ENCODE peak calls at places on chromosomes 1 and 21, in seven cellular contexts. One of them, this sample, is unnamed.

GRCh38 chr1:115880981-115881672 is 40.2 kb upstream of the NHLH2 start:
- DNase-seq in AG09309: no peak
- DNase-seq in stomach: no peak
- DNase-seq in CD8-positive, alpha-beta T cell: no peak
- DNase-seq in activated CD8-positive, alpha-beta memory T cell treated with anti-CD3 and anti-CD28 coated beads, Interleukin-2, amount 50 U/mL, for 48 hours: no peak
- DNase-seq in stimulated activated CD4-positive, alpha-beta T cell treated with anti-CD3 and anti-CD28 coated beads, TNF-alpha, amount 100 ng/mL, for 48 hours: no peak
- DNase-seq in SK-N-SH: no peak
- DNase-seq in this sample: no peak

GRCh38 chr1:238485906-238486219 is 595.1 kb upstream of the ZP4 start:
- DNase-seq in AG09309: no peak
- DNase-seq in stomach: no peak
- DNase-seq in CD8-positive, alpha-beta T cell: no peak
- DNase-seq in activated CD8-positive, alpha-beta memory T cell treated with anti-CD3 and anti-CD28 coated beads, Interleukin-2, amount 50 U/mL, for 48 hours: no peak
- DNase-seq in stimulated activated CD4-positive, alpha-beta T cell treated with anti-CD3 and anti-CD28 coated beads, TNF-alpha, amount 100 ng/mL, for 48 hours: no peak
- DNase-seq in SK-N-SH: no peak
- DNase-seq in this sample: no peak

GRCh38 chr1:239353536-239353935 is 32.8 kb upstream of the CHRM3 start:
- DNase-seq in AG09309: no peak
- DNase-seq in stomach: peak
- DNase-seq in CD8-positive, alpha-beta T cell: no peak
- DNase-seq in activated CD8-positive, alpha-beta memory T cell treated with anti-CD3 and anti-CD28 coated beads, Interleukin-2, amount 50 U/mL, for 48 hours: no peak
- DNase-seq in stimulated activated CD4-positive, alpha-beta T cell treated with anti-CD3 and anti-CD28 coated beads, TNF-alpha, amount 100 ng/mL, for 48 hours: no peak
- DNase-seq in SK-N-SH: no peak
- DNase-seq in this sample: no peak

GRCh38 chr1:111730706-111731105 is 8.5 kb downstream of the INKA2 start:
- DNase-seq in AG09309: no peak
- DNase-seq in stomach: no peak
- DNase-seq in CD8-positive, alpha-beta T cell: no peak
- DNase-seq in activated CD8-positive, alpha-beta memory T cell treated with anti-CD3 and anti-CD28 coated beads, Interleukin-2, amount 50 U/mL, for 48 hours: no peak
- DNase-seq in stimulated activated CD4-positive, alpha-beta T cell treated with anti-CD3 and anti-CD28 coated beads, TNF-alpha, amount 100 ng/mL, for 48 hours: no peak
- DNase-seq in SK-N-SH: no peak
- DNase-seq in this sample: no peak

GRCh38 chr21:42398414-42399030 is 2.7 kb upstream of the TMPRSS3 start:
- DNase-seq in AG09309: no peak
- DNase-seq in stomach: no peak
- DNase-seq in CD8-positive, alpha-beta T cell: no peak
- DNase-seq in activated CD8-positive, alpha-beta memory T cell treated with anti-CD3 and anti-CD28 coated beads, Interleukin-2, amount 50 U/mL, for 48 hours: no peak
- DNase-seq in stimulated activated CD4-positive, alpha-beta T cell treated with anti-CD3 and anti-CD28 coated beads, TNF-alpha, amount 100 ng/mL, for 48 hours: no peak
- DNase-seq in SK-N-SH: no peak
- DNase-seq in this sample: no peak

GRCh38 chr1:110187139-110187890 is 22.8 kb upstream of the KCNC4 start:
- DNase-seq in AG09309: no peak
- DNase-seq in stomach: no peak
- DNase-seq in CD8-positive, alpha-beta T cell: no peak
- DNase-seq in activated CD8-positive, alpha-beta memory T cell treated with anti-CD3 and anti-CD28 coated beads, Interleukin-2, amount 50 U/mL, for 48 hours: no peak
- DNase-seq in stimulated activated CD4-positive, alpha-beta T cell treated with anti-CD3 and anti-CD28 coated beads, TNF-alpha, amount 100 ng/mL, for 48 hours: no peak
- DNase-seq in SK-N-SH: no peak
- DNase-seq in this sample: no peak

GRCh38 chr1:19925342-19926070 is 2.1 kb upstream of the PLA2G2E start:
- DNase-seq in AG09309: no peak
- DNase-seq in stomach: no peak
- DNase-seq in CD8-positive, alpha-beta T cell: no peak
- DNase-seq in activated CD8-positive, alpha-beta memory T cell treated with anti-CD3 and anti-CD28 coated beads, Interleukin-2, amount 50 U/mL, for 48 hours: no peak
- DNase-seq in stimulated activated CD4-positive, alpha-beta T cell treated with anti-CD3 and anti-CD28 coated beads, TNF-alpha, amount 100 ng/mL, for 48 hours: no peak
- DNase-seq in SK-N-SH: no peak
- DNase-seq in this sample: no peak

GRCh38 chr21:15425049-15425448 is 304.7 kb upstream of the USP25 start:
- DNase-seq in AG09309: no peak
- DNase-seq in stomach: no peak
- DNase-seq in CD8-positive, alpha-beta T cell: no peak
- DNase-seq in activated CD8-positive, alpha-beta memory T cell treated with anti-CD3 and anti-CD28 coated beads, Interleukin-2, amount 50 U/mL, for 48 hours: no peak
- DNase-seq in stimulated activated CD4-positive, alpha-beta T cell treated with anti-CD3 and anti-CD28 coated beads, TNF-alpha, amount 100 ng/mL, for 48 hours: no peak
- DNase-seq in SK-N-SH: no peak
- DNase-seq in this sample: no peak

GRCh38 chr1:229434641-229435051 is 752 bp upstream of the ACTA1 start:
- DNase-seq in AG09309: no peak
- DNase-seq in stomach: no peak
- DNase-seq in CD8-positive, alpha-beta T cell: no peak
- DNase-seq in activated CD8-positive, alpha-beta memory T cell treated with anti-CD3 and anti-CD28 coated beads, Interleukin-2, amount 50 U/mL, for 48 hours: no peak
- DNase-seq in stimulated activated CD4-positive, alpha-beta T cell treated with anti-CD3 and anti-CD28 coated beads, TNF-alpha, amount 100 ng/mL, for 48 hours: no peak
- DNase-seq in SK-N-SH: peak
- DNase-seq in this sample: no peak

GRCh38 chr1:237270338-237270737 is 228.4 kb downstream of the RYR2 start:
- DNase-seq in AG09309: no peak
- DNase-seq in stomach: no peak
- DNase-seq in CD8-positive, alpha-beta T cell: no peak
- DNase-seq in activated CD8-positive, alpha-beta memory T cell treated with anti-CD3 and anti-CD28 coated beads, Interleukin-2, amount 50 U/mL, for 48 hours: no peak
- DNase-seq in stimulated activated CD4-positive, alpha-beta T cell treated with anti-CD3 and anti-CD28 coated beads, TNF-alpha, amount 100 ng/mL, for 48 hours: no peak
- DNase-seq in SK-N-SH: no peak
- DNase-seq in this sample: no peak

GRCh38 chr1:234114648-234115307 is 210.3 kb downstream of the SLC35F3 start:
- DNase-seq in AG09309: peak
- DNase-seq in stomach: no peak
- DNase-seq in CD8-positive, alpha-beta T cell: no peak
- DNase-seq in activated CD8-positive, alpha-beta memory T cell treated with anti-CD3 and anti-CD28 coated beads, Interleukin-2, amount 50 U/mL, for 48 hours: no peak
- DNase-seq in stimulated activated CD4-positive, alpha-beta T cell treated with anti-CD3 and anti-CD28 coated beads, TNF-alpha, amount 100 ng/mL, for 48 hours: peak
- DNase-seq in SK-N-SH: peak
- DNase-seq in this sample: no peak

GRCh38 chr1:242731446-242731845 is 206.9 kb upstream of the PLD5 start:
- DNase-seq in AG09309: no peak
- DNase-seq in stomach: no peak
- DNase-seq in CD8-positive, alpha-beta T cell: no peak
- DNase-seq in activated CD8-positive, alpha-beta memory T cell treated with anti-CD3 and anti-CD28 coated beads, Interleukin-2, amount 50 U/mL, for 48 hours: no peak
- DNase-seq in stimulated activated CD4-positive, alpha-beta T cell treated with anti-CD3 and anti-CD28 coated beads, TNF-alpha, amount 100 ng/mL, for 48 hours: no peak
- DNase-seq in SK-N-SH: no peak
- DNase-seq in this sample: no peak

GRCh38 chr1:245155186-245156040 is 628 bp downstream of the KIF26B start:
- DNase-seq in AG09309: no peak
- DNase-seq in stomach: no peak
- DNase-seq in CD8-positive, alpha-beta T cell: no peak
- DNase-seq in activated CD8-positive, alpha-beta memory T cell treated with anti-CD3 and anti-CD28 coated beads, Interleukin-2, amount 50 U/mL, for 48 hours: peak
- DNase-seq in stimulated activated CD4-positive, alpha-beta T cell treated with anti-CD3 and anti-CD28 coated beads, TNF-alpha, amount 100 ng/mL, for 48 hours: no peak
- DNase-seq in SK-N-SH: peak
- DNase-seq in this sample: no peak

GRCh38 chr21:45347048-45347711 is 57.8 kb upstream of the COL18A1 start:
- DNase-seq in AG09309: no peak
- DNase-seq in stomach: no peak
- DNase-seq in CD8-positive, alpha-beta T cell: no peak
- DNase-seq in activated CD8-positive, alpha-beta memory T cell treated with anti-CD3 and anti-CD28 coated beads, Interleukin-2, amount 50 U/mL, for 48 hours: no peak
- DNase-seq in stimulated activated CD4-positive, alpha-beta T cell treated with anti-CD3 and anti-CD28 coated beads, TNF-alpha, amount 100 ng/mL, for 48 hours: no peak
- DNase-seq in SK-N-SH: peak
- DNase-seq in this sample: no peak

GRCh38 chr1:47147047-47147785 is 10.0 kb downstream of the CYP4A22 start:
- DNase-seq in AG09309: no peak
- DNase-seq in stomach: no peak
- DNase-seq in CD8-positive, alpha-beta T cell: no peak
- DNase-seq in activated CD8-positive, alpha-beta memory T cell treated with anti-CD3 and anti-CD28 coated beads, Interleukin-2, amount 50 U/mL, for 48 hours: no peak
- DNase-seq in stimulated activated CD4-positive, alpha-beta T cell treated with anti-CD3 and anti-CD28 coated beads, TNF-alpha, amount 100 ng/mL, for 48 hours: no peak
- DNase-seq in SK-N-SH: no peak
- DNase-seq in this sample: no peak

GRCh38 chr1:234326493-234327366 is 46.5 kb upstream of the COA6 start:
- DNase-seq in AG09309: no peak
- DNase-seq in stomach: peak
- DNase-seq in CD8-positive, alpha-beta T cell: peak
- DNase-seq in activated CD8-positive, alpha-beta memory T cell treated with anti-CD3 and anti-CD28 coated beads, Interleukin-2, amount 50 U/mL, for 48 hours: peak
- DNase-seq in stimulated activated CD4-positive, alpha-beta T cell treated with anti-CD3 and anti-CD28 coated beads, TNF-alpha, amount 100 ng/mL, for 48 hours: peak
- DNase-seq in SK-N-SH: peak
- DNase-seq in this sample: peak

GRCh38 chr1:24464378-24464770 is 38.3 kb upstream of the RCAN3 start:
- DNase-seq in AG09309: peak
- DNase-seq in stomach: no peak
- DNase-seq in CD8-positive, alpha-beta T cell: no peak
- DNase-seq in activated CD8-positive, alpha-beta memory T cell treated with anti-CD3 and anti-CD28 coated beads, Interleukin-2, amount 50 U/mL, for 48 hours: no peak
- DNase-seq in stimulated activated CD4-positive, alpha-beta T cell treated with anti-CD3 and anti-CD28 coated beads, TNF-alpha, amount 100 ng/mL, for 48 hours: no peak
- DNase-seq in SK-N-SH: no peak
- DNase-seq in this sample: no peak

GRCh38 chr1:169601096-169601881 is 15.0 kb upstream of the F5 start:
- DNase-seq in AG09309: no peak
- DNase-seq in stomach: no peak
- DNase-seq in CD8-positive, alpha-beta T cell: no peak
- DNase-seq in activated CD8-positive, alpha-beta memory T cell treated with anti-CD3 and anti-CD28 coated beads, Interleukin-2, amount 50 U/mL, for 48 hours: no peak
- DNase-seq in stimulated activated CD4-positive, alpha-beta T cell treated with anti-CD3 and anti-CD28 coated beads, TNF-alpha, amount 100 ng/mL, for 48 hours: no peak
- DNase-seq in SK-N-SH: peak
- DNase-seq in this sample: no peak

GRCh38 chr21:26849428-26850115 is 4.4 kb upstream of the ADAMTS1 start:
- DNase-seq in AG09309: no peak
- DNase-seq in stomach: no peak
- DNase-seq in CD8-positive, alpha-beta T cell: no peak
- DNase-seq in activated CD8-positive, alpha-beta memory T cell treated with anti-CD3 and anti-CD28 coated beads, Interleukin-2, amount 50 U/mL, for 48 hours: no peak
- DNase-seq in stimulated activated CD4-positive, alpha-beta T cell treated with anti-CD3 and anti-CD28 coated beads, TNF-alpha, amount 100 ng/mL, for 48 hours: no peak
- DNase-seq in SK-N-SH: peak
- DNase-seq in this sample: no peak

This sample was measured in stimulated activated naive CD4-positive, alpha-beta T cell.